ENCODE peak calls at places on chromosome 17, in five cellular contexts. One of them, this sample, is unnamed.

GRCh38 chr17:50270430-50271172 is 3.7 kb upstream of the TMEM92 start:
- DNase-seq in pancreas: no peak
- DNase-seq in fibroblast of lung: peak
- DNase-seq in sigmoid colon: peak
- DNase-seq in CD4-positive, CD25-positive, alpha-beta regulatory T cell: no peak
- DNase-seq in this sample: no peak

GRCh38 chr17:12342609-12343248 is 322.1 kb downstream of the MAP2K4 start:
- DNase-seq in pancreas: no peak
- DNase-seq in fibroblast of lung: no peak
- DNase-seq in sigmoid colon: no peak
- DNase-seq in CD4-positive, CD25-positive, alpha-beta regulatory T cell: no peak
- DNase-seq in this sample: peak

GRCh38 chr17:9021985-9022552 is 759 bp downstream of the NTN1 start:
- DNase-seq in pancreas: peak
- DNase-seq in fibroblast of lung: peak
- DNase-seq in sigmoid colon: peak
- DNase-seq in CD4-positive, CD25-positive, alpha-beta regulatory T cell: no peak
- DNase-seq in this sample: no peak

GRCh38 chr17:82605939-82606600 is 42.2 kb downstream of the WDR45B start:
- DNase-seq in pancreas: no peak
- DNase-seq in fibroblast of lung: no peak
- DNase-seq in sigmoid colon: no peak
- DNase-seq in CD4-positive, CD25-positive, alpha-beta regulatory T cell: no peak
- DNase-seq in this sample: no peak

GRCh38 chr17:75073618-75074047 is 14.1 kb upstream of the SLC16A5 start:
- DNase-seq in pancreas: no peak
- DNase-seq in fibroblast of lung: no peak
- DNase-seq in sigmoid colon: peak
- DNase-seq in CD4-positive, CD25-positive, alpha-beta regulatory T cell: no peak
- DNase-seq in this sample: no peak

GRCh38 chr17:7237761-7238417 is 1.4 kb downstream of the PHF23 start:
- DNase-seq in pancreas: peak
- DNase-seq in fibroblast of lung: peak
- DNase-seq in sigmoid colon: peak
- DNase-seq in CD4-positive, CD25-positive, alpha-beta regulatory T cell: peak
- DNase-seq in this sample: peak

GRCh38 chr17:16328997-16329396 is 24.3 kb downstream of the CENPV start:
- DNase-seq in pancreas: no peak
- DNase-seq in fibroblast of lung: no peak
- DNase-seq in sigmoid colon: no peak
- DNase-seq in CD4-positive, CD25-positive, alpha-beta regulatory T cell: no peak
- DNase-seq in this sample: no peak

GRCh38 chr17:17018021-17018441 is 24.2 kb upstream of the MPRIP start:
- DNase-seq in pancreas: no peak
- DNase-seq in fibroblast of lung: no peak
- DNase-seq in sigmoid colon: peak
- DNase-seq in CD4-positive, CD25-positive, alpha-beta regulatory T cell: peak
- DNase-seq in this sample: no peak

GRCh38 chr17:42072323-42073187 is 22.2 kb upstream of the C17orf113 start:
- DNase-seq in pancreas: no peak
- DNase-seq in fibroblast of lung: no peak
- DNase-seq in sigmoid colon: no peak
- DNase-seq in CD4-positive, CD25-positive, alpha-beta regulatory T cell: no peak
- DNase-seq in this sample: no peak

GRCh38 chr17:20127660-20128413 is 118.7 kb downstream of the SPECC1 start:
- DNase-seq in pancreas: no peak
- DNase-seq in fibroblast of lung: peak
- DNase-seq in sigmoid colon: no peak
- DNase-seq in CD4-positive, CD25-positive, alpha-beta regulatory T cell: no peak
- DNase-seq in this sample: no peak

GRCh38 chr17:35879748-35880654 is at the start of gene CCL5:
- DNase-seq in pancreas: no peak
- DNase-seq in fibroblast of lung: no peak
- DNase-seq in sigmoid colon: no peak
- DNase-seq in CD4-positive, CD25-positive, alpha-beta regulatory T cell: peak
- DNase-seq in this sample: no peak

GRCh38 chr17:58327363-58328194 is 1.0 kb downstream of the TSPOAP1 start:
- DNase-seq in pancreas: no peak
- DNase-seq in fibroblast of lung: peak
- DNase-seq in sigmoid colon: no peak
- DNase-seq in CD4-positive, CD25-positive, alpha-beta regulatory T cell: no peak
- DNase-seq in this sample: peak

GRCh38 chr17:48883171-48883570 is 9.4 kb upstream of the ATP5MC1 start:
- DNase-seq in pancreas: no peak
- DNase-seq in fibroblast of lung: no peak
- DNase-seq in sigmoid colon: no peak
- DNase-seq in CD4-positive, CD25-positive, alpha-beta regulatory T cell: no peak
- DNase-seq in this sample: no peak

GRCh38 chr17:82294086-82294773 is 20.7 kb upstream of the CSNK1D start:
- DNase-seq in pancreas: no peak
- DNase-seq in fibroblast of lung: no peak
- DNase-seq in sigmoid colon: no peak
- DNase-seq in CD4-positive, CD25-positive, alpha-beta regulatory T cell: no peak
- DNase-seq in this sample: no peak

GRCh38 chr17:8223356-8224063 is 13.1 kb upstream of the AURKB start:
- DNase-seq in pancreas: peak
- DNase-seq in fibroblast of lung: peak
- DNase-seq in sigmoid colon: peak
- DNase-seq in CD4-positive, CD25-positive, alpha-beta regulatory T cell: peak
- DNase-seq in this sample: peak

GRCh38 chr17:78602246-78602645 is 25.1 kb upstream of the DNAH17 start:
- DNase-seq in pancreas: no peak
- DNase-seq in fibroblast of lung: no peak
- DNase-seq in sigmoid colon: no peak
- DNase-seq in CD4-positive, CD25-positive, alpha-beta regulatory T cell: no peak
- DNase-seq in this sample: no peak

GRCh38 chr17:33291248-33292183 is 1.6 kb downstream of the ASIC2 start:
- DNase-seq in pancreas: no peak
- DNase-seq in fibroblast of lung: peak
- DNase-seq in sigmoid colon: no peak
- DNase-seq in CD4-positive, CD25-positive, alpha-beta regulatory T cell: peak
- DNase-seq in this sample: no peak

GRCh38 chr17:42428141-42428944 is 5.3 kb upstream of the CAVIN1 start:
- DNase-seq in pancreas: no peak
- DNase-seq in fibroblast of lung: peak
- DNase-seq in sigmoid colon: peak
- DNase-seq in CD4-positive, CD25-positive, alpha-beta regulatory T cell: peak
- DNase-seq in this sample: peak

GRCh38 chr17:44775838-44776621 is 17.2 kb downstream of the ADAM11 start:
- DNase-seq in pancreas: peak
- DNase-seq in fibroblast of lung: no peak
- DNase-seq in sigmoid colon: no peak
- DNase-seq in CD4-positive, CD25-positive, alpha-beta regulatory T cell: no peak
- DNase-seq in this sample: no peak

GRCh38 chr17:55177159-55177913 is 87.4 kb upstream of the HLF start:
- DNase-seq in pancreas: no peak
- DNase-seq in fibroblast of lung: no peak
- DNase-seq in sigmoid colon: no peak
- DNase-seq in CD4-positive, CD25-positive, alpha-beta regulatory T cell: no peak
- DNase-seq in this sample: peak

GRCh38 chr17:77279448-77280303 is 138.9 kb downstream of the SEC14L1 start:
- DNase-seq in pancreas: no peak
- DNase-seq in fibroblast of lung: peak
- DNase-seq in sigmoid colon: no peak
- DNase-seq in CD4-positive, CD25-positive, alpha-beta regulatory T cell: no peak
- DNase-seq in this sample: no peak

GRCh38 chr17:9258115-9259020 is 237.1 kb downstream of the NTN1 start:
- DNase-seq in pancreas: no peak
- DNase-seq in fibroblast of lung: peak
- DNase-seq in sigmoid colon: no peak
- DNase-seq in CD4-positive, CD25-positive, alpha-beta regulatory T cell: no peak
- DNase-seq in this sample: no peak

GRCh38 chr17:65102788-65103187 is 34.4 kb upstream of the RGS9 start:
- DNase-seq in pancreas: no peak
- DNase-seq in fibroblast of lung: peak
- DNase-seq in sigmoid colon: peak
- DNase-seq in CD4-positive, CD25-positive, alpha-beta regulatory T cell: no peak
- DNase-seq in this sample: no peak

GRCh38 chr17:50468120-50469004 is at the start of gene CHAD:
- DNase-seq in pancreas: no peak
- DNase-seq in fibroblast of lung: peak
- DNase-seq in sigmoid colon: peak
- DNase-seq in CD4-positive, CD25-positive, alpha-beta regulatory T cell: no peak
- DNase-seq in this sample: no peak

GRCh38 chr17:82342361-82343079 is 9.0 kb upstream of the SECTM1 start:
- DNase-seq in pancreas: no peak
- DNase-seq in fibroblast of lung: no peak
- DNase-seq in sigmoid colon: no peak
- DNase-seq in CD4-positive, CD25-positive, alpha-beta regulatory T cell: no peak
- DNase-seq in this sample: no peak

GRCh38 chr17:81865733-81866439 is 5.3 kb downstream of the ARHGDIA start:
- DNase-seq in pancreas: peak
- DNase-seq in fibroblast of lung: no peak
- DNase-seq in sigmoid colon: no peak
- DNase-seq in CD4-positive, CD25-positive, alpha-beta regulatory T cell: no peak
- DNase-seq in this sample: peak

GRCh38 chr17:35404360-35404759 is 27.9 kb downstream of the SLFN12 start:
- DNase-seq in pancreas: no peak
- DNase-seq in fibroblast of lung: no peak
- DNase-seq in sigmoid colon: no peak
- DNase-seq in CD4-positive, CD25-positive, alpha-beta regulatory T cell: peak
- DNase-seq in this sample: no peak

GRCh38 chr17:20009302-20010098 is at the start of gene SPECC1:
- DNase-seq in pancreas: peak
- DNase-seq in fibroblast of lung: peak
- DNase-seq in sigmoid colon: peak
- DNase-seq in CD4-positive, CD25-positive, alpha-beta regulatory T cell: peak
- DNase-seq in this sample: no peak

GRCh38 chr17:29649359-29649758 is 26.6 kb upstream of the CORO6 start:
- DNase-seq in pancreas: no peak
- DNase-seq in fibroblast of lung: no peak
- DNase-seq in sigmoid colon: no peak
- DNase-seq in CD4-positive, CD25-positive, alpha-beta regulatory T cell: no peak
- DNase-seq in this sample: no peak

GRCh38 chr17:38705523-38705802 is 390 bp downstream of the MLLT6 start:
- DNase-seq in pancreas: no peak
- DNase-seq in fibroblast of lung: no peak
- DNase-seq in sigmoid colon: no peak
- DNase-seq in CD4-positive, CD25-positive, alpha-beta regulatory T cell: no peak
- DNase-seq in this sample: no peak

GRCh38 chr17:78258323-78259229 is 27.1 kb downstream of the TMEM235 start:
- DNase-seq in pancreas: no peak
- DNase-seq in fibroblast of lung: peak
- DNase-seq in sigmoid colon: no peak
- DNase-seq in CD4-positive, CD25-positive, alpha-beta regulatory T cell: peak
- DNase-seq in this sample: no peak

GRCh38 chr17:31691251-31691905 is 167.7 kb downstream of the COPRS start:
- DNase-seq in pancreas: no peak
- DNase-seq in fibroblast of lung: no peak
- DNase-seq in sigmoid colon: no peak
- DNase-seq in CD4-positive, CD25-positive, alpha-beta regulatory T cell: no peak
- DNase-seq in this sample: no peak

GRCh38 chr17:41618341-41619161 is 5.8 kb downstream of the KRT17 start:
- DNase-seq in pancreas: no peak
- DNase-seq in fibroblast of lung: no peak
- DNase-seq in sigmoid colon: peak
- DNase-seq in CD4-positive, CD25-positive, alpha-beta regulatory T cell: no peak
- DNase-seq in this sample: no peak

DNA sequence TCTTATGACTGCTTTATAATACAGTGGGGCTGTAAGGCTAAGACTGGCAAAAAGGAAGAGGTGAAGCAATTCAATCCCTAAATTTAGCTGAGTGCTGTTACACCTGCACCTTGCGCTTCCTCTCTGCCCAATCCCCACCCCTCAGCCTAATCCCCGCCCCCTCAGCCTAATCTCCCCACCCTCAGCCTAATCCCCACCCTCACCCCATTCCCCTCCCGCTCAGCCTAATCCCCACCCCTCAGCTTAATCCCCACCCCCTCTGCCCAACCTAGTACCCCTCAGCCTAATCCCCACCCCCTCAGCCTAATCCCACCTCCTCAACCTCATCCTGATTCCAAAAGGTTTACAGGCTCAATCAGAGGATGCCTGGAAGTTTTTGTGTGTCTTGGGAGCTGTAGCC is 155.5 kb downstream of the PMP22 start:
- DNase-seq in pancreas: no peak
- DNase-seq in fibroblast of lung: no peak
- DNase-seq in sigmoid colon: no peak
- DNase-seq in CD4-positive, CD25-positive, alpha-beta regulatory T cell: no peak
- DNase-seq in this sample: no peak
- H3K27ac ChIP-seq in pancreas: no peak
- H3K27ac ChIP-seq in fibroblast of lung: no peak
- H3K27ac ChIP-seq in sigmoid colon: no peak
- H3K27ac ChIP-seq in CD4-positive, CD25-positive, alpha-beta regulatory T cell: no peak
- H3K27ac ChIP-seq in this sample: no peak

DNA sequence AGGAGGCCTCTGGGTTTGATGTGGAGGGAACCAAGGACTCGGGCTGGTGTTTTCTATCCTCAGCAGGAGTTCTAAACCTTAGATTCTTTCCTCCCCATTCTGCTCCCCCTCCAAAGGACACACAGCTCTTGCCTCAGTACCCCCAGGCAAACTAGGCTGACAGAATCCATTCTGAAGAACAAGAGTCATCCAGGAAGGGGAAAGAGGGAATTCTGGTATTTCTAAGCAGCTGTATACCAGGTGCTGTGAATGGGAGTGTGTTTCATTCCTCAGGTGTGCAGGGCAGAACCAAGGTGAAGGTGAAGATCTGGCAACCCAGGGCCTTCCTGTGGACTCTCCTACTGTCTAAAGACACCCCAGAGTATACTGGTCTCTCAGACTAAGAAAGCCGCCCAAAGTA is 4.1 kb downstream of the INPP5K start:
- DNase-seq in pancreas: no peak
- DNase-seq in fibroblast of lung: no peak
- DNase-seq in sigmoid colon: no peak
- DNase-seq in CD4-positive, CD25-positive, alpha-beta regulatory T cell: no peak
- DNase-seq in this sample: no peak
- H3K27ac ChIP-seq in pancreas: no peak
- H3K27ac ChIP-seq in fibroblast of lung: no peak
- H3K27ac ChIP-seq in sigmoid colon: peak
- H3K27ac ChIP-seq in CD4-positive, CD25-positive, alpha-beta regulatory T cell: no peak
- H3K27ac ChIP-seq in this sample: no peak

GRCh38 chr17:40535438-40535837 is 29.8 kb downstream of the CCR7 start:
- DNase-seq in pancreas: no peak
- DNase-seq in fibroblast of lung: no peak
- DNase-seq in sigmoid colon: no peak
- DNase-seq in CD4-positive, CD25-positive, alpha-beta regulatory T cell: no peak
- DNase-seq in this sample: no peak

GRCh38 chr17:40535924-40536717 is 29.2 kb downstream of the CCR7 start:
- DNase-seq in pancreas: no peak
- DNase-seq in fibroblast of lung: peak
- DNase-seq in sigmoid colon: peak
- DNase-seq in CD4-positive, CD25-positive, alpha-beta regulatory T cell: no peak
- DNase-seq in this sample: no peak

GRCh38 chr17:40534431-40535189 is 30.7 kb downstream of the CCR7 start:
- DNase-seq in pancreas: no peak
- DNase-seq in fibroblast of lung: no peak
- DNase-seq in sigmoid colon: peak
- DNase-seq in CD4-positive, CD25-positive, alpha-beta regulatory T cell: no peak
- DNase-seq in this sample: no peak

GRCh38 chr17:40532520-40533253 is 31.3 kb upstream of the TNS4 start:
- DNase-seq in pancreas: no peak
- DNase-seq in fibroblast of lung: peak
- DNase-seq in sigmoid colon: peak
- DNase-seq in CD4-positive, CD25-positive, alpha-beta regulatory T cell: no peak
- DNase-seq in this sample: no peak

GRCh38 chr17:40533896-40534295 is 31.4 kb downstream of the CCR7 start:
- DNase-seq in pancreas: no peak
- DNase-seq in fibroblast of lung: no peak
- DNase-seq in sigmoid colon: peak
- DNase-seq in CD4-positive, CD25-positive, alpha-beta regulatory T cell: no peak
- DNase-seq in this sample: no peak
- H3K27ac ChIP-seq in pancreas: no peak
- H3K27ac ChIP-seq in fibroblast of lung: peak
- H3K27ac ChIP-seq in sigmoid colon: peak
- H3K27ac ChIP-seq in CD4-positive, CD25-positive, alpha-beta regulatory T cell: no peak
- H3K27ac ChIP-seq in this sample: no peak

GRCh38 chr17:66338937-66339336 is 36.5 kb downstream of the PRKCA start:
- DNase-seq in pancreas: no peak
- DNase-seq in fibroblast of lung: no peak
- DNase-seq in sigmoid colon: no peak
- DNase-seq in CD4-positive, CD25-positive, alpha-beta regulatory T cell: no peak
- DNase-seq in this sample: no peak
- H3K27ac ChIP-seq in pancreas: no peak
- H3K27ac ChIP-seq in fibroblast of lung: no peak
- H3K27ac ChIP-seq in sigmoid colon: no peak
- H3K27ac ChIP-seq in CD4-positive, CD25-positive, alpha-beta regulatory T cell: no peak
- H3K27ac ChIP-seq in this sample: no peak

This sample was measured in Karpas-422.